ENCODE peak calls at places on chromosomes 4 and X, in five cellular contexts. One of them, this sample, is unnamed.

GRCh38 chrX:41452972-41453371 is 5.8 kb downstream of the NYX start:
- DNase-seq in lower leg skin: no peak
- DNase-seq in pancreas: no peak
- DNase-seq in right cardiac atrium: no peak
- DNase-seq in NCI-H345: no peak
- DNase-seq in this sample: no peak

GRCh38 chr4:55910140-55910539 is 38.6 kb upstream of the CEP135 start:
- DNase-seq in lower leg skin: no peak
- DNase-seq in pancreas: no peak
- DNase-seq in right cardiac atrium: no peak
- DNase-seq in NCI-H345: no peak
- DNase-seq in this sample: no peak

GRCh38 chrX:20317873-20318272 is 51.2 kb upstream of the RPS6KA3 start:
- DNase-seq in lower leg skin: no peak
- DNase-seq in pancreas: peak
- DNase-seq in right cardiac atrium: no peak
- DNase-seq in NCI-H345: no peak
- DNase-seq in this sample: no peak

GRCh38 chr4:27005512-27006246 is 145.0 kb downstream of the STIM2 start:
- DNase-seq in lower leg skin: no peak
- DNase-seq in pancreas: no peak
- DNase-seq in right cardiac atrium: no peak
- DNase-seq in NCI-H345: no peak
- DNase-seq in this sample: no peak

GRCh38 chrX:135688137-135688536 is 25.3 kb upstream of the CT45A1 start:
- DNase-seq in lower leg skin: no peak
- DNase-seq in pancreas: no peak
- DNase-seq in right cardiac atrium: no peak
- DNase-seq in NCI-H345: no peak
- DNase-seq in this sample: peak

GRCh38 chr4:8410641-8411271 is 29.8 kb downstream of the ACOX3 start:
- DNase-seq in lower leg skin: no peak
- DNase-seq in pancreas: no peak
- DNase-seq in right cardiac atrium: peak
- DNase-seq in NCI-H345: peak
- DNase-seq in this sample: peak

GRCh38 chrX:135572436-135572835 is 52.0 kb downstream of the INTS6L start:
- DNase-seq in lower leg skin: no peak
- DNase-seq in pancreas: no peak
- DNase-seq in right cardiac atrium: no peak
- DNase-seq in NCI-H345: no peak
- DNase-seq in this sample: no peak

GRCh38 chr4:118180776-118181175 is 146.5 kb downstream of the NDST3 start:
- DNase-seq in lower leg skin: no peak
- DNase-seq in pancreas: no peak
- DNase-seq in right cardiac atrium: no peak
- DNase-seq in NCI-H345: no peak
- DNase-seq in this sample: no peak

GRCh38 chr4:94571720-94572119 is 120.0 kb downstream of the PDLIM5 start:
- DNase-seq in lower leg skin: no peak
- DNase-seq in pancreas: no peak
- DNase-seq in right cardiac atrium: no peak
- DNase-seq in NCI-H345: no peak
- DNase-seq in this sample: no peak

GRCh38 chr4:8705161-8706145 is 112.9 kb downstream of the CPZ start:
- DNase-seq in lower leg skin: peak
- DNase-seq in pancreas: no peak
- DNase-seq in right cardiac atrium: no peak
- DNase-seq in NCI-H345: no peak
- DNase-seq in this sample: no peak

GRCh38 chr4:164937576-164938270 is 39.7 kb downstream of the TRIM61 start:
- DNase-seq in lower leg skin: no peak
- DNase-seq in pancreas: no peak
- DNase-seq in right cardiac atrium: peak
- DNase-seq in NCI-H345: no peak
- DNase-seq in this sample: no peak

GRCh38 chr4:174080361-174080760 is 203.1 kb downstream of the FBXO8 start:
- DNase-seq in lower leg skin: no peak
- DNase-seq in pancreas: no peak
- DNase-seq in right cardiac atrium: no peak
- DNase-seq in NCI-H345: no peak
- DNase-seq in this sample: no peak

GRCh38 chrX:68355629-68355920 is 77.7 kb downstream of the OPHN1 start:
- DNase-seq in lower leg skin: no peak
- DNase-seq in pancreas: peak
- DNase-seq in right cardiac atrium: no peak
- DNase-seq in NCI-H345: no peak
- DNase-seq in this sample: no peak

GRCh38 chr4:24850669-24851068 is 55.3 kb downstream of the SOD3 start:
- DNase-seq in lower leg skin: no peak
- DNase-seq in pancreas: no peak
- DNase-seq in right cardiac atrium: no peak
- DNase-seq in NCI-H345: no peak
- DNase-seq in this sample: no peak

GRCh38 chr4:30429813-30430466 is 290.2 kb upstream of the PCDH7 start:
- DNase-seq in lower leg skin: no peak
- DNase-seq in pancreas: no peak
- DNase-seq in right cardiac atrium: no peak
- DNase-seq in NCI-H345: no peak
- DNase-seq in this sample: no peak

GRCh38 chrX:13254076-13254785 is 65.6 kb downstream of the ATXN3L start:
- DNase-seq in lower leg skin: no peak
- DNase-seq in pancreas: peak
- DNase-seq in right cardiac atrium: peak
- DNase-seq in NCI-H345: no peak
- DNase-seq in this sample: peak

GRCh38 chr4:105192474-105192873 is 45.8 kb downstream of the TET2 start:
- DNase-seq in lower leg skin: no peak
- DNase-seq in pancreas: no peak
- DNase-seq in right cardiac atrium: no peak
- DNase-seq in NCI-H345: no peak
- DNase-seq in this sample: no peak

GRCh38 chr4:87239821-87240220 is 19.4 kb upstream of the KLHL8 start:
- DNase-seq in lower leg skin: no peak
- DNase-seq in pancreas: no peak
- DNase-seq in right cardiac atrium: no peak
- DNase-seq in NCI-H345: no peak
- DNase-seq in this sample: no peak

GRCh38 chrX:115234220-115234557 is 293 bp upstream of the LRCH2 start:
- DNase-seq in lower leg skin: no peak
- DNase-seq in pancreas: no peak
- DNase-seq in right cardiac atrium: no peak
- DNase-seq in NCI-H345: no peak
- DNase-seq in this sample: no peak

GRCh38 chr4:1249148-1249730 is 309 bp upstream of the CTBP1 start:
- DNase-seq in lower leg skin: peak
- DNase-seq in pancreas: peak
- DNase-seq in right cardiac atrium: peak
- DNase-seq in NCI-H345: peak
- DNase-seq in this sample: peak

GRCh38 chr4:101972791-101973190 is 182.3 kb downstream of the BANK1 start:
- DNase-seq in lower leg skin: no peak
- DNase-seq in pancreas: no peak
- DNase-seq in right cardiac atrium: no peak
- DNase-seq in NCI-H345: no peak
- DNase-seq in this sample: no peak

GRCh38 chrX:95059909-95060308 is 1385.9 kb downstream of the FAM133A start:
- DNase-seq in lower leg skin: no peak
- DNase-seq in pancreas: no peak
- DNase-seq in right cardiac atrium: no peak
- DNase-seq in NCI-H345: no peak
- DNase-seq in this sample: no peak

GRCh38 chrX:24245201-24245600 is 68.7 kb downstream of the SUPT20HL2 start:
- DNase-seq in lower leg skin: no peak
- DNase-seq in pancreas: no peak
- DNase-seq in right cardiac atrium: no peak
- DNase-seq in NCI-H345: no peak
- DNase-seq in this sample: no peak

GRCh38 chr4:107115185-107115847 is 79.2 kb upstream of the DKK2 start:
- DNase-seq in lower leg skin: no peak
- DNase-seq in pancreas: no peak
- DNase-seq in right cardiac atrium: no peak
- DNase-seq in NCI-H345: no peak
- DNase-seq in this sample: no peak

GRCh38 chr4:90766837-90767236 is 639.6 kb downstream of the CCSER1 start:
- DNase-seq in lower leg skin: no peak
- DNase-seq in pancreas: no peak
- DNase-seq in right cardiac atrium: no peak
- DNase-seq in NCI-H345: no peak
- DNase-seq in this sample: no peak

GRCh38 chr4:126938023-126938422 is 694.7 kb upstream of the INTU start:
- DNase-seq in lower leg skin: no peak
- DNase-seq in pancreas: no peak
- DNase-seq in right cardiac atrium: no peak
- DNase-seq in NCI-H345: no peak
- DNase-seq in this sample: no peak

GRCh38 chr4:98546910-98547544 is 111.4 kb downstream of the TSPAN5 start:
- DNase-seq in lower leg skin: no peak
- DNase-seq in pancreas: no peak
- DNase-seq in right cardiac atrium: peak
- DNase-seq in NCI-H345: no peak
- DNase-seq in this sample: no peak

GRCh38 chrX:133323450-133323849 is 91.8 kb downstream of the GPC4 start:
- DNase-seq in lower leg skin: no peak
- DNase-seq in pancreas: no peak
- DNase-seq in right cardiac atrium: no peak
- DNase-seq in NCI-H345: no peak
- DNase-seq in this sample: no peak

GRCh38 chrX:56314334-56314733 is 82.2 kb downstream of the KLF8 start:
- DNase-seq in lower leg skin: no peak
- DNase-seq in pancreas: no peak
- DNase-seq in right cardiac atrium: no peak
- DNase-seq in NCI-H345: no peak
- DNase-seq in this sample: no peak

GRCh38 chr4:157803441-157804168 is 369.2 kb downstream of the GASK1B start:
- DNase-seq in lower leg skin: no peak
- DNase-seq in pancreas: no peak
- DNase-seq in right cardiac atrium: no peak
- DNase-seq in NCI-H345: no peak
- DNase-seq in this sample: no peak

GRCh38 chr4:61762722-61763627 is 562.8 kb downstream of the ADGRL3 start:
- DNase-seq in lower leg skin: no peak
- DNase-seq in pancreas: no peak
- DNase-seq in right cardiac atrium: no peak
- DNase-seq in NCI-H345: no peak
- DNase-seq in this sample: no peak

GRCh38 chrX:118603981-118604380 is 108.4 kb downstream of the DOCK11 start:
- DNase-seq in lower leg skin: no peak
- DNase-seq in pancreas: peak
- DNase-seq in right cardiac atrium: peak
- DNase-seq in NCI-H345: peak
- DNase-seq in this sample: no peak

GRCh38 chrX:151750511-151750910 is 16.0 kb downstream of the CNGA2 start:
- DNase-seq in lower leg skin: peak
- DNase-seq in pancreas: no peak
- DNase-seq in right cardiac atrium: no peak
- DNase-seq in NCI-H345: no peak
- DNase-seq in this sample: no peak

GRCh38 chr4:98779021-98779420 is 120.6 kb upstream of the TSPAN5 start:
- DNase-seq in lower leg skin: no peak
- DNase-seq in pancreas: no peak
- DNase-seq in right cardiac atrium: no peak
- DNase-seq in NCI-H345: no peak
- DNase-seq in this sample: no peak

GRCh38 chr4:165974647-165975335 is 101.8 kb downstream of the TLL1 start:
- DNase-seq in lower leg skin: no peak
- DNase-seq in pancreas: no peak
- DNase-seq in right cardiac atrium: no peak
- DNase-seq in NCI-H345: no peak
- DNase-seq in this sample: no peak

GRCh38 chr4:68410643-68411042 is 36.6 kb upstream of the TMPRSS11E start:
- DNase-seq in lower leg skin: no peak
- DNase-seq in pancreas: no peak
- DNase-seq in right cardiac atrium: no peak
- DNase-seq in NCI-H345: no peak
- DNase-seq in this sample: no peak